ENCODE peak calls at places on chromosomes 11 and 22, in nine cellular contexts. One of them, this sample, is unnamed.

GRCh38 chr22:22746061-22746962 is 101.9 kb downstream of the GGTLC2 start:
- DNase-seq in A549: no peak
- DNase-seq in fibroblast of mammary gland: no peak
- DNase-seq in brain microvascular endothelial cell: no peak
- DNase-seq in SK-N-SH: no peak
- DNase-seq in tibial artery: no peak
- DNase-seq in breast epithelium: no peak
- DNase-seq in stomach: no peak
- DNase-seq in esophagus muscularis mucosa: peak
- DNase-seq in this sample: no peak

GRCh38 chr11:113176561-113176960 is 137.8 kb upstream of the TTC12 start:
- DNase-seq in breast epithelium: no peak
- DNase-seq in fibroblast of mammary gland: peak
- DNase-seq in SK-N-SH: no peak
- DNase-seq in tibial artery: no peak
- DNase-seq in stomach: no peak
- DNase-seq in A549: no peak
- DNase-seq in esophagus muscularis mucosa: no peak
- DNase-seq in brain microvascular endothelial cell: no peak
- DNase-seq in this sample: no peak

GRCh38 chr11:109062445-109062844 is 359.5 kb upstream of the C11orf87 start:
- DNase-seq in brain microvascular endothelial cell: peak
- DNase-seq in A549: no peak
- DNase-seq in tibial artery: no peak
- DNase-seq in SK-N-SH: no peak
- DNase-seq in esophagus muscularis mucosa: no peak
- DNase-seq in breast epithelium: no peak
- DNase-seq in stomach: no peak
- DNase-seq in fibroblast of mammary gland: peak
- DNase-seq in this sample: no peak

GRCh38 chr22:46528121-46528610 is 9.3 kb downstream of the CELSR1 start:
- DNase-seq in tibial artery: no peak
- DNase-seq in esophagus muscularis mucosa: no peak
- DNase-seq in stomach: no peak
- DNase-seq in fibroblast of mammary gland: no peak
- DNase-seq in breast epithelium: no peak
- DNase-seq in brain microvascular endothelial cell: peak
- DNase-seq in SK-N-SH: no peak
- DNase-seq in A549: peak
- DNase-seq in this sample: peak

GRCh38 chr11:12792590-12792989 is 118.4 kb downstream of the TEAD1 start:
- DNase-seq in stomach: no peak
- DNase-seq in breast epithelium: no peak
- DNase-seq in A549: no peak
- DNase-seq in tibial artery: no peak
- DNase-seq in SK-N-SH: no peak
- DNase-seq in brain microvascular endothelial cell: no peak
- DNase-seq in esophagus muscularis mucosa: no peak
- DNase-seq in fibroblast of mammary gland: peak
- DNase-seq in this sample: peak

GRCh38 chr11:112962854-112963367 is 1.7 kb downstream of the NCAM1 start:
- DNase-seq in SK-N-SH: peak
- DNase-seq in esophagus muscularis mucosa: no peak
- DNase-seq in tibial artery: peak
- DNase-seq in A549: no peak
- DNase-seq in breast epithelium: no peak
- DNase-seq in brain microvascular endothelial cell: no peak
- DNase-seq in fibroblast of mammary gland: no peak
- DNase-seq in stomach: peak
- DNase-seq in this sample: no peak

GRCh38 chr22:17009640-17010291 is 1.7 kb upstream of the GAB4 start:
- DNase-seq in breast epithelium: no peak
- DNase-seq in A549: no peak
- DNase-seq in esophagus muscularis mucosa: peak
- DNase-seq in SK-N-SH: no peak
- DNase-seq in fibroblast of mammary gland: no peak
- DNase-seq in stomach: no peak
- DNase-seq in brain microvascular endothelial cell: no peak
- DNase-seq in tibial artery: no peak
- DNase-seq in this sample: no peak

GRCh38 chr11:1226981-1227550 is 4.2 kb downstream of the MUC5B start:
- DNase-seq in stomach: no peak
- DNase-seq in tibial artery: no peak
- DNase-seq in esophagus muscularis mucosa: no peak
- DNase-seq in brain microvascular endothelial cell: no peak
- DNase-seq in A549: peak
- DNase-seq in fibroblast of mammary gland: no peak
- DNase-seq in breast epithelium: no peak
- DNase-seq in SK-N-SH: peak
- DNase-seq in this sample: no peak

GRCh38 chr11:87425391-87425790 is 387.7 kb downstream of the TMEM135 start:
- DNase-seq in brain microvascular endothelial cell: peak
- DNase-seq in tibial artery: no peak
- DNase-seq in breast epithelium: no peak
- DNase-seq in fibroblast of mammary gland: peak
- DNase-seq in A549: no peak
- DNase-seq in stomach: no peak
- DNase-seq in esophagus muscularis mucosa: peak
- DNase-seq in SK-N-SH: no peak
- DNase-seq in this sample: no peak

GRCh38 chr11:112584674-112585073 is 324.0 kb upstream of the PLET1 start:
- DNase-seq in fibroblast of mammary gland: no peak
- DNase-seq in brain microvascular endothelial cell: no peak
- DNase-seq in breast epithelium: no peak
- DNase-seq in esophagus muscularis mucosa: peak
- DNase-seq in tibial artery: no peak
- DNase-seq in SK-N-SH: no peak
- DNase-seq in A549: no peak
- DNase-seq in stomach: no peak
- DNase-seq in this sample: peak

GRCh38 chr11:125429174-125429707 is 66.8 kb downstream of the FEZ1 start:
- DNase-seq in SK-N-SH: peak
- DNase-seq in breast epithelium: no peak
- DNase-seq in brain microvascular endothelial cell: peak
- DNase-seq in fibroblast of mammary gland: peak
- DNase-seq in tibial artery: peak
- DNase-seq in A549: peak
- DNase-seq in esophagus muscularis mucosa: no peak
- DNase-seq in stomach: peak
- DNase-seq in this sample: peak
- TF ChIP-seq CTCF in SK-N-SH: peak
- TF ChIP-seq CTCF in breast epithelium: peak
- TF ChIP-seq CTCF in brain microvascular endothelial cell: peak
- TF ChIP-seq CTCF in fibroblast of mammary gland: peak
- TF ChIP-seq CTCF in tibial artery: peak
- TF ChIP-seq CTCF in A549: peak
- TF ChIP-seq CTCF in esophagus muscularis mucosa: peak
- TF ChIP-seq CTCF in stomach: no peak
- TF ChIP-seq CTCF in this sample: peak

GRCh38 chr11:67647471-67647870 is 3.1 kb downstream of the ACY3 start:
- DNase-seq in brain microvascular endothelial cell: no peak
- DNase-seq in esophagus muscularis mucosa: no peak
- DNase-seq in SK-N-SH: no peak
- DNase-seq in stomach: no peak
- DNase-seq in A549: no peak
- DNase-seq in breast epithelium: no peak
- DNase-seq in tibial artery: no peak
- DNase-seq in fibroblast of mammary gland: no peak
- DNase-seq in this sample: no peak

GRCh38 chr11:67646535-67647336 is 3.8 kb downstream of the ACY3 start:
- DNase-seq in A549: no peak
- DNase-seq in breast epithelium: no peak
- DNase-seq in esophagus muscularis mucosa: no peak
- DNase-seq in stomach: no peak
- DNase-seq in brain microvascular endothelial cell: no peak
- DNase-seq in fibroblast of mammary gland: no peak
- DNase-seq in SK-N-SH: no peak
- DNase-seq in tibial artery: no peak
- DNase-seq in this sample: no peak

GRCh38 chr11:67648796-67649613 is 1.5 kb downstream of the ACY3 start:
- DNase-seq in esophagus muscularis mucosa: no peak
- DNase-seq in stomach: no peak
- DNase-seq in brain microvascular endothelial cell: no peak
- DNase-seq in breast epithelium: no peak
- DNase-seq in A549: no peak
- DNase-seq in tibial artery: no peak
- DNase-seq in SK-N-SH: no peak
- DNase-seq in fibroblast of mammary gland: no peak
- DNase-seq in this sample: no peak

GRCh38 chr11:67649634-67650540 is 643 bp downstream of the ACY3 start:
- DNase-seq in stomach: no peak
- DNase-seq in fibroblast of mammary gland: no peak
- DNase-seq in SK-N-SH: no peak
- DNase-seq in breast epithelium: no peak
- DNase-seq in brain microvascular endothelial cell: no peak
- DNase-seq in esophagus muscularis mucosa: no peak
- DNase-seq in A549: no peak
- DNase-seq in tibial artery: no peak
- DNase-seq in this sample: no peak

DNA sequence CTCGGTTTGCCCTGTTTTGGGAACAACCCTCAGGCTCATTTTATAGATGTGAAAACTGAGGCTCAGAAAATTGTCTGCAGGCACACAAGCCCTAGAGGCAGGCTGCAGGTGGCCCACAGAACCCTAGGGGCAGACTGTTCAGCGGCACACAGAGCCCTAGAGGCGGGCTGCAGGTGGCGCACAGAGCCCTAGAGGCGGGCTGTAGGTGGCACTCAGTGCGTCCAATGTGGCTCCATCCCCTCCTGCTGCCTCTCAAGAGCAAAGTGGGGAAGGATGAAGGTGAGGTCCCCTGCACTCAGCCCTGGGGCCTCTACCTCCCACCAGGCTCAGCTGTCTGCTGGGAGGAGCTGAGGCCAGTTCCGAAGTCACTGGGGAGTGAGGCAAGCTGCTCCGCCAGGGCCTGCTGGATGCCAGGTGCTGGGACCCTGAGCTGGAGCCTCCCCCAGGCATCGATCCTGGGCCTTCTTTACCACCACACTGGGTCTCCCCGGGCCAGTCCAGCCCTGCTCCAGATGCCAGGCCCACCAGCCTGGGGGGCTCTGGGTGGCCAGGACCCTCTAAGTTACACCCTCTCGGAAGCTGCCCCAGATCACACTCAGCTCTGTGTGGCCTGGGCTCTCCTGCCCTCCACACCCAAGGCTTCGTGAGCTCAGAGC is 2.3 kb downstream of the ACY3 start:
- DNase-seq in fibroblast of mammary gland: no peak
- DNase-seq in A549: peak
- DNase-seq in breast epithelium: no peak
- DNase-seq in SK-N-SH: no peak
- DNase-seq in stomach: peak
- DNase-seq in brain microvascular endothelial cell: no peak
- DNase-seq in esophagus muscularis mucosa: no peak
- DNase-seq in tibial artery: no peak
- DNase-seq in this sample: no peak
- TF ChIP-seq CTCF in fibroblast of mammary gland: no peak
- TF ChIP-seq CTCF in A549: peak
- TF ChIP-seq CTCF in breast epithelium: no peak
- TF ChIP-seq CTCF in SK-N-SH: no peak
- TF ChIP-seq CTCF in stomach: no peak
- TF ChIP-seq CTCF in brain microvascular endothelial cell: peak
- TF ChIP-seq CTCF in esophagus muscularis mucosa: no peak
- TF ChIP-seq CTCF in tibial artery: no peak
- TF ChIP-seq CTCF in this sample: no peak

GRCh38 chr11:45713573-45713972 is 48.2 kb upstream of the CHST1 start:
- DNase-seq in esophagus muscularis mucosa: no peak
- DNase-seq in stomach: no peak
- DNase-seq in brain microvascular endothelial cell: no peak
- DNase-seq in tibial artery: no peak
- DNase-seq in fibroblast of mammary gland: peak
- DNase-seq in A549: no peak
- DNase-seq in SK-N-SH: no peak
- DNase-seq in breast epithelium: no peak
- DNase-seq in this sample: peak
- TF ChIP-seq CTCF in esophagus muscularis mucosa: no peak
- TF ChIP-seq CTCF in stomach: no peak
- TF ChIP-seq CTCF in brain microvascular endothelial cell: no peak
- TF ChIP-seq CTCF in tibial artery: no peak
- TF ChIP-seq CTCF in fibroblast of mammary gland: no peak
- TF ChIP-seq CTCF in A549: no peak
- TF ChIP-seq CTCF in SK-N-SH: no peak
- TF ChIP-seq CTCF in breast epithelium: no peak
- TF ChIP-seq CTCF in this sample: no peak

GRCh38 chr11:35463211-35463810 is 44.0 kb upstream of the SLC1A2 start:
- DNase-seq in fibroblast of mammary gland: no peak
- DNase-seq in SK-N-SH: no peak
- DNase-seq in tibial artery: no peak
- DNase-seq in breast epithelium: no peak
- DNase-seq in A549: no peak
- DNase-seq in brain microvascular endothelial cell: no peak
- DNase-seq in stomach: no peak
- DNase-seq in esophagus muscularis mucosa: peak
- DNase-seq in this sample: no peak
- TF ChIP-seq CTCF in fibroblast of mammary gland: no peak
- TF ChIP-seq CTCF in SK-N-SH: no peak
- TF ChIP-seq CTCF in tibial artery: no peak
- TF ChIP-seq CTCF in breast epithelium: no peak
- TF ChIP-seq CTCF in A549: no peak
- TF ChIP-seq CTCF in brain microvascular endothelial cell: no peak
- TF ChIP-seq CTCF in stomach: no peak
- TF ChIP-seq CTCF in esophagus muscularis mucosa: no peak
- TF ChIP-seq CTCF in this sample: no peak

DNA sequence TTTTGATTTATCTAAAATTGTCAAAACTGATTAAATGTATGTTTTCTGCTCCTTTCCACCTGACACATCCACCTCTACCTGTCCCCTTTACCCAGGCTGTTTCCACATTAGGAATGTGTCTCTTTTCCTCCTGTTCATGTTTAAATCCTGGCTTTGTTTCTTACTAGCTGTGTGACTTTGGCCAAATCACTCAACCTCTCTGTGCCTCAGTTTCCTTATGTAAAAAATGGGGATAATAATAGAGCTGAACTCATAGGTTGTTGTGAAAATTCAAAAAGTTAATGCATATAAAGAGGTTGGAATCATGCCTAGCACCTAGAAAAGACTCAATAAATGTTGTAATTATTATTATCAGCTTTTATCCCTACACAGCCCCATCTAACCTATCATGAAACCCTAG is 136.8 kb downstream of the NXPE2 start:
- DNase-seq in tibial artery: no peak
- DNase-seq in SK-N-SH: no peak
- DNase-seq in A549: no peak
- DNase-seq in esophagus muscularis mucosa: no peak
- DNase-seq in breast epithelium: no peak
- DNase-seq in fibroblast of mammary gland: no peak
- DNase-seq in stomach: no peak
- DNase-seq in brain microvascular endothelial cell: no peak
- DNase-seq in this sample: no peak
- TF ChIP-seq CTCF in tibial artery: no peak
- TF ChIP-seq CTCF in SK-N-SH: no peak
- TF ChIP-seq CTCF in A549: no peak
- TF ChIP-seq CTCF in esophagus muscularis mucosa: no peak
- TF ChIP-seq CTCF in breast epithelium: no peak
- TF ChIP-seq CTCF in fibroblast of mammary gland: no peak
- TF ChIP-seq CTCF in stomach: no peak
- TF ChIP-seq CTCF in brain microvascular endothelial cell: no peak
- TF ChIP-seq CTCF in this sample: no peak